ENCODE peak calls at places on chromosomes 12 and 14, in five cellular contexts. L is SK-N-MC, Z is cardiac muscle cell, U is fibroblast of lung, T is MM.1S. C is an unnamed sample.

GRCh38 chr12:120404271-120404670 is 33.6 kb upstream of the COX6A1 start:
- DNase-seq in L (no peak), U (no peak), Z (no peak), T (no peak), C (no peak)

GRCh38 chr14:49971156-49972141 is 78.6 kb downstream of the ARF6 start:
- DNase-seq in Z (peak; percentile 73), L (no peak), T (peak; percentile 81), U (no peak), C (no peak)

GRCh38 chr14:101073598-101073965 is 170.1 kb upstream of the RTL1 start:
- DNase-seq in U (no peak), L (no peak), T (no peak), Z (no peak), C (no peak)

GRCh38 chr12:97921957-97922722 is 459.5 kb downstream of the RMST start:
- DNase-seq in Z (peak; percentile 56), T (no peak), U (peak; percentile 84), L (no peak), C (no peak)

GRCh38 chr14:96149131-96149530 is 55.5 kb upstream of the BDKRB2 start:
- DNase-seq in U (no peak), L (no peak), T (no peak), Z (no peak), C (no peak)

GRCh38 chr12:55830601-55831406 is 1.4 kb upstream of the DNAJC14 start:
- DNase-seq in L (peak; percentile 32), T (no peak), Z (peak; percentile 80), U (peak; percentile 66), C (peak; percentile 59)

GRCh38 chr14:59474172-59474571 is 9.0 kb upstream of the GPR135 start:
- DNase-seq in L (no peak), T (no peak), Z (peak; percentile 76), U (peak; percentile 91), C (no peak)

GRCh38 chr14:73633517-73634332 is 11.1 kb upstream of the DNAL1 start:
- DNase-seq in T (peak; percentile 47), U (peak; percentile 60), Z (peak; percentile 86), L (no peak), C (peak; percentile 64)

GRCh38 chr14:36478782-36479181 is 41.2 kb downstream of the NKX2-1 start:
- DNase-seq in L (no peak), U (peak; percentile 65), Z (no peak), T (peak; percentile 58), C (no peak)

GRCh38 chr12:32400114-32400672 is 835 bp downstream of the FGD4 start:
- DNase-seq in L (no peak), U (no peak), Z (no peak), T (peak; percentile 15), C (no peak)

GRCh38 chr12:4177257-4177656 is 96.3 kb upstream of the CCND2 start:
- DNase-seq in U (no peak), Z (no peak), T (no peak), L (no peak), C (no peak)

GRCh38 chr14:48974994-48975393 is 611.2 kb downstream of the RPS29 start:
- DNase-seq in U (no peak), L (no peak), T (no peak), Z (no peak), C (no peak)

GRCh38 chr14:67940894-67941455 is 121.4 kb downstream of the RAD51B start:
- DNase-seq in L (no peak), U (peak; percentile 92), Z (peak; percentile 92), T (no peak), C (no peak)

GRCh38 chr14:28666961-28667360 is 99.6 kb upstream of the FOXG1 start:
- DNase-seq in L (no peak), U (peak; percentile 33), Z (no peak), T (no peak), C (no peak)

GRCh38 chr12:58087428-58088117 is 146.2 kb downstream of the ATP23 start:
- DNase-seq in Z (no peak), L (no peak), T (no peak), U (no peak), C (no peak)

GRCh38 chr12:52022841-52023181 is 16.1 kb downstream of the TAMALIN start:
- DNase-seq in U (no peak), L (no peak), Z (no peak), T (no peak), C (no peak)

GRCh38 chr12:53758081-53758769 is 6.4 kb upstream of the CISTR start:
- DNase-seq in U (no peak), Z (no peak), L (no peak), T (no peak), C (no peak)

GRCh38 chr12:91654087-91654486 is 471.5 kb upstream of the DCN start:
- DNase-seq in L (no peak), T (no peak), U (no peak), Z (no peak), C (no peak)

GRCh38 chr14:45698462-45699134 is 445.6 kb upstream of the MIS18BP1 start:
- DNase-seq in L (no peak), T (no peak), Z (no peak), U (no peak), C (no peak)

GRCh38 chr14:92532490-92533163 is 19.0 kb downstream of the RIN3 start:
- DNase-seq in Z (no peak), L (no peak), T (no peak), U (no peak), C (no peak)

GRCh38 chr12:57735952-57736742 is 2.4 kb downstream of the AGAP2 start:
- DNase-seq in Z (peak; percentile 49), L (no peak), T (no peak), U (peak; percentile 15), C (no peak)

DNA sequence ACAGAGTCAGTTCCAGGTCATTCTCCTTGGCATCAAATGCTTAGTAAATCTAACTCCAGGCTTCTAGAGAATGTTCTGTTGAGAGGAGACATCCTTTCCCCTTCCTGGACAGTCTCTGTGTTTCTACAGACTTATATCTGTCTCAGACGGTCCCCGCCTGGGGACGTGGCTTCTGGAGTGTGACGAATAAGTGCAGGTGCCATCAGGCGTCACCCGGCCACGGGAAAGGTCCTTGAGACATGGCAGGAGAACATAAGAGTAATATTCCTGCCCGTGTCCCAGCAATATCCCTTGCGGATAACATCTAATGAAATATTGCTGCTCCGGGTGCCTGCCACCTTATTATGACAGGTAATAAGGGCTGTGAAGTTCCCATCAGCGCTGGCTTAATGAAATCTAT is 139.5 kb downstream of the PIWIL1 start:
- DNase-seq in Z (no peak), L (no peak), T (no peak), U (no peak), C (no peak)
- H3K9me3 ChIP-seq in Z (no peaks in the 10 kb centered on the region), L (no peaks in the 10 kb centered on the region), T (no peaks in the 10 kb centered on the region), U (no peaks in the 10 kb centered on the region), C (no peaks in the 10 kb centered on the region)

DNA sequence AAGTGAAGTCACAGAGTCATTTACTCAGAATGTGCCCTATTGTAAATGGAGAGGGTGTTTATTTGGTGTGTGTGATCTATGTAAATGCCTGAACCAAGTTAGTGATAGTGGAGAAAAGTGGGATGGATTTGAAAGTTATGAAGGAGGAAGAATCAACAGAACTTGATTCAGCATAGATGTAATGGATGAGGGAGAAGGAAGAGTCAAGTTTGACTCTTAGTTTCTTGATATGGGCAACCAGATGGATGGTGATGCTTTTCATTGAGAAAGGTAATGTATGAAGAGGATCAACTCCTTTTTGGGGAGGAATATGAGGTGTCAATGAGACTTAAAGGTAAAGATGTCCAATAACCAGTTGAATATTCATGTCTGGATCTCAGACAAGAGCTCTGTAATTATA is 6.7 kb upstream of the MON2 start:
- DNase-seq in L (no peak), U (no peak), T (no peak), Z (no peak), C (no peak)
- H3K9me3 ChIP-seq in L (no peaks in the 10 kb centered on the region), U (no peaks in the 10 kb centered on the region), T (no peaks in the 10 kb centered on the region), Z (no peaks in the 10 kb centered on the region), C (no peaks in the 10 kb centered on the region)

GRCh38 chr12:34398366-34398705 is 376.0 kb downstream of the ALG10 start:
- DNase-seq in U (no peak), T (no peak), L (no peak), Z (no peak), C (no peak)

GRCh38 chr12:34399631-34400422 is 377.5 kb downstream of the ALG10 start:
- DNase-seq in U (no peak), L (no peak), T (no peak), Z (no peak), C (no peak)

GRCh38 chr12:34397591-34398365 is 375.5 kb downstream of the ALG10 start:
- DNase-seq in Z (no peak), L (no peak), U (no peak), T (no peak), C (no peak)

GRCh38 chr12:34400423-34400881 is 378.2 kb downstream of the ALG10 start:
- DNase-seq in Z (no peak), L (no peak), T (no peak), U (no peak), C (no peak)

GRCh38 chr12:34398706-34399630 is 376.7 kb downstream of the ALG10 start:
- DNase-seq in Z (no peak), L (no peak), U (no peak), T (no peak), C (peak; percentile 2)
- H3K9me3 ChIP-seq in Z (no peaks in the 10 kb centered on the region), L (no peaks in the 10 kb centered on the region), U (no peaks in the 10 kb centered on the region), T (no peaks in the 10 kb centered on the region), C (no peaks in the 10 kb centered on the region)

DNA sequence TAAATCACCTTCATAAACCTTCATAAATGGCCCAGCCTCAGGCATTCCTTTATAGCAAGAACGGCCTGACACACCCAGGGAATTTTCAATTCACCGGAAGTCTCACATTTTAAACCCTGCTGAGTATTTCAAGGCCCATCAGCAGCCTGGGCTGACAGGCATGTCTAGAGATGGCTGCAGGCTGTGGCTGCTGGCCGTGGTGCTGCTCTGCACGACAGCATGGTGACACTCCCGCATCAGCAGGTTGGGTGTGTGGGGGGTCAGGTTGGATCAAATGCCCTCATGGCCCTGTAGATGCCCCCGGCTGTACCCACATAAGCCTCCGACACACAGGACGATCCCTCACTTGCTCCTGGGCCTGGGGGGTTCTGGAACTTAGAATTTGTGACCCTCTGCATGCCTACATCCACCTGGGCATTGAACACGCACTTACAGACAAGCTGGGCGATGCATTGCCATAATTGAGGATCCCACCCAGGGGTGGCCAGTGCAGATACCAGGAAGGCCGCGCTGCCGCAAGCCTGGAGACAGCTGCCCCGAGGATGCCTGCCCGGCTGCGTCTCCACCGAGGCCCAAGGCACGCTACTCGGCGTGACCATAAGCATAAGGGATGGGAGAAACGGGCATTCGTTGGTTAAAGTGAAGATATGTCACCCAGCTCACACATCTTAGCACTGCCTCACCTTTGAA is 124.3 kb downstream of the PIWIL1 start:
- DNase-seq in L (no peak), U (no peak), Z (no peak), T (no peak), C (no peak)
- H3K9me3 ChIP-seq in L (no peaks in the 10 kb centered on the region), U (no peaks in the 10 kb centered on the region), Z (no peaks in the 10 kb centered on the region), T (no peaks in the 10 kb centered on the region), C (no peaks in the 10 kb centered on the region)

DNA sequence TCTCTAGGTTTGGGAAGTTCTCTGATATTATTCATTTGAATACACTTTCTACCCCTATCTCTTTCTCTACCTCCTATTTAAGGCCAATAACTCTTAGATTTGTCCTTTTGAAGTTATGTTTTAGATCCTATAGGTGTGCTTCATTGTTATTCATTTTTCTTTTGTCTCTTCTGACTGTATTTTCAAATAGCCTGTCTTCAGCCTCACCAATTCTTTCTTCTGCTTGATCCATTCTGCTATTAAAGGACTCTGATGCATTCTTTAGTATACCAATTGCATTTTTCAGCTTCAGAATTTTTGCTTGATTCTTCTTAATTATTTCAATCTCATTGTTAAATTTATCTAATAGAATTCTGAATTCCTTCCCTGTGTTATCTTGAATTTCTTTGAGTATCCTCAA is 199.2 kb downstream of the CRADD start:
- DNase-seq in T (no peak), Z (no peak), U (no peak), L (no peak), C (no peak)
- H3K9me3 ChIP-seq in T (no peaks in the 10 kb centered on the region), Z (no peaks in the 10 kb centered on the region), U (no peaks in the 10 kb centered on the region), L (peaks cover 2% of the 10 kb centered on the region), C (no peaks in the 10 kb centered on the region)

C was measured in naive thymus-derived CD4-positive, alpha-beta T cell.